ENCODE peak calls at places on chromosomes 12 and 14, in ten cellular contexts. X, P, O, W, Q, N, C, G, Z and H are unnamed samples.

GRCh38 chr12:124379938-124380754 is 85.3 kb downstream of the RFLNA start:
- DNase-seq in X (no peak), P (peak; percentile 42), O (peak; percentile 78), W (peak; percentile 90), Q (peak; percentile 66), N (no peak), C (peak; percentile 72), G (no peak), Z (peak; percentile 81), H (no peak)

GRCh38 chr14:90375934-90376333 is 20.9 kb upstream of the CALM1 start:
- DNase-seq in X (no peak), P (no peak), O (no peak), W (no peak), Q (no peak), N (no peak), C (no peak), G (no peak), Z (no peak), H (no peak)

GRCh38 chr14:105116451-105117256 is 51.4 kb upstream of the GPR132 start:
- DNase-seq in X (no peak), P (no peak), O (no peak), W (no peak), Q (no peak), N (no peak), C (peak; percentile 5), G (no peak), Z (no peak), H (no peak)

GRCh38 chr14:37122919-37123639 is 49.3 kb downstream of the SLC25A21 start:
- DNase-seq in X (no peak), P (no peak), O (no peak), W (no peak), Q (no peak), N (no peak), C (no peak), G (no peak), Z (no peak), H (no peak)

GRCh38 chr14:38721822-38722431 is 381.1 kb downstream of the SEC23A start:
- DNase-seq in X (peak; percentile 34), P (peak; percentile 66), O (peak; percentile 54), W (peak; percentile 72), Q (peak; percentile 21), N (peak; percentile 38), C (peak; percentile 66), G (no peak), Z (peak; percentile 33), H (peak; percentile 17)

GRCh38 chr14:92684801-92685560 is 63.4 kb downstream of the LGMN start:
- DNase-seq in X (no peak), P (no peak), O (no peak), W (no peak), Q (no peak), N (no peak), C (no peak), G (no peak), Z (no peak), H (no peak)

GRCh38 chr14:102171173-102172020 is 31.7 kb downstream of the WDR20 start:
- DNase-seq in X (no peak), P (no peak), O (no peak), W (no peak), Q (no peak), N (no peak), C (no peak), G (no peak), Z (no peak), H (no peak)

GRCh38 chr12:118360785-118361404 is 11.8 kb downstream of the TAOK3 start:
- DNase-seq in X (no peak), P (no peak), O (no peak), W (peak; percentile 49), Q (no peak), N (no peak), C (no peak), G (no peak), Z (no peak), H (no peak)

GRCh38 chr12:6813363-6813762 is 8.3 kb upstream of the GPR162 start:
- DNase-seq in X (no peak), P (no peak), O (no peak), W (no peak), Q (no peak), N (no peak), C (no peak), G (no peak), Z (no peak), H (no peak)

GRCh38 chr12:7966558-7966957 is 30.6 kb upstream of the SLC2A3 start:
- DNase-seq in X (no peak), P (no peak), O (no peak), W (peak; percentile 55), Q (no peak), N (no peak), C (no peak), G (no peak), Z (no peak), H (no peak)

GRCh38 chr12:122850695-122851350 is 15.6 kb downstream of the HIP1R start:
- DNase-seq in X (no peak), P (no peak), O (no peak), W (no peak), Q (no peak), N (no peak), C (no peak), G (no peak), Z (no peak), H (no peak)

GRCh38 chr14:105034314-105035039 is 13.6 kb upstream of the CDCA4 start:
- DNase-seq in X (no peak), P (no peak), O (no peak), W (no peak), Q (no peak), N (no peak), C (no peak), G (no peak), Z (no peak), H (no peak)

GRCh38 chr12:110619534-110619953 is 5.6 kb downstream of the TCTN1 start:
- DNase-seq in X (no peak), P (no peak), O (no peak), W (no peak), Q (no peak), N (peak; percentile 54), C (no peak), G (peak; percentile 38), Z (no peak), H (no peak)